ENCODE peak calls at places on chromosome 10, in six cellular contexts. K is GM23248; P is hepatocyte; J is lung; A is mammary epithelial cell; I is CD8-positive, alpha-beta memory T cell. F is an unnamed sample. For H3K4me1, the result is how much of the 10 kb centered on the place peaks cover.

GRCh38 chr10:132856869-132857524 is 71.0 kb upstream of the NKX6-2 start:
- DNase-seq in K (no peak), A (no peak), J (no peak), P (no peak), I (no peak), F (no peak)

GRCh38 chr10:124728071-124728829 is 15.9 kb downstream of the FAM53B start:
- DNase-seq in A (no peak), I (peak), K (peak), J (no peak), P (no peak), F (peak)

GRCh38 chr10:33195608-33196376 is 138.7 kb downstream of the NRP1 start:
- DNase-seq in A (no peak), J (no peak), I (no peak), P (peak), K (peak), F (no peak)

GRCh38 chr10:32787690-32788284 is 170.2 kb downstream of the ITGB1 start:
- DNase-seq in J (no peak), K (no peak), I (no peak), P (no peak), A (no peak), F (no peak)

GRCh38 chr10:37734971-37735370 is 122.4 kb downstream of the ZNF248 start:
- DNase-seq in J (no peak), I (no peak), A (peak), P (no peak), K (peak), F (no peak)

GRCh38 chr10:95513008-95513589 is 48.1 kb downstream of the SORBS1 start:
- DNase-seq in A (no peak), P (peak), J (no peak), K (no peak), I (no peak), F (no peak)

GRCh38 chr10:83076443-83076842 is 1062.9 kb upstream of the GHITM start:
- DNase-seq in K (no peak), P (no peak), J (no peak), A (peak), I (no peak), F (no peak)

GRCh38 chr10:33871557-33871956 is 537.1 kb upstream of the NRP1 start:
- DNase-seq in K (no peak), I (no peak), A (no peak), J (no peak), P (no peak), F (no peak)

GRCh38 chr10:72886596-72887522 is 6.7 kb upstream of the OIT3 start:
- DNase-seq in A (no peak), J (no peak), P (no peak), I (no peak), K (no peak), F (no peak)

DNA sequence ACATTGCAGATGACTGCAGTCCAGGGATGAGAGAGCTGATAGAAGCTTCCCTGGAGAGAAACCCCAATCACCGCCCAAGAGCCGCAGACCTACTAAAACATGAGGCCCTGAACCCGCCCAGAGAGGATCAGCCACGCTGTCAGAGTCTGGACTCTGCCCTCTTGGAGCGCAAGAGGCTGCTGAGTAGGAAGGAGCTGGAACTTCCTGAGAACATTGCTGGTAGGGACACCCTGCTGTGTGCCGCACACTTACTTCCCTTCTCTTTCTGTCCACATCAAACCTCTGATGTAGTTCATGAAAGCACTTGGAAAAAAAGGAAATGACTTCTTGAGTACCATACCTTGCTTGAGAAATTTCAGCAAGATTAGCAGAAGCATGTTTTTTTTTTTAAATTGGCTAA is 25.3 kb downstream of the MAP3K8 start:
- DNase-seq in I (no peak), A (no peak), P (peak), J (peak), K (no peak), F (peak)
- H3K4me1 ChIP-seq in I (under half), A (under half), P (under half), J (under half), K (under half), F (under half)

GRCh38 chr10:50541317-50541716 is 82.4 kb downstream of the SGMS1 start:
- DNase-seq in I (no peak), P (no peak), J (no peak), A (no peak), K (no peak), F (no peak)
- H3K4me1 ChIP-seq in I (under half), P (under half), J (under half), A (under half), K (under half), F (under half)

DNA sequence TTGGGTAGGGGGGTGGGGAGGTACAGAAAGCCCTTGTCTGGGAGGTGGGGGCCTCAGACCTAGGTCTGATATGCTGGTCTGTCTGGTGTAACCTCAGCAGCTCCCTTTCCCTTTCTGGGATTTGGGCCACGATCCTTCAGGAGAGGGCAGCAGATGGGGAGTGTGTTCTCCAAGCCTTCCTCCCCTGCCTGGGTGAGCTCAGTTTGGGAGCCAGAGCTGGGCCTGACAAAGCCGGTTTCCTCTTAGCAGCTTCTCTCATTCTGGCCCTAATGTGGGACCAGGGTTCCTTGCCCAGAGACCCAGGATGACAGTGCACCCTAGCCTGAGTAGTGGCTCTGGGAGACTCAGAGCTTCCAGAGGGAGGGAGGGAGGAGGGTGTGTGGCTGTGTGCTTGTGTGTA is 96.3 kb downstream of the ZMIZ1 start:
- DNase-seq in P (no peak), A (no peak), K (peak), J (no peak), I (no peak), F (no peak)
- H3K4me1 ChIP-seq in P (under half), A (under half), K (under half), J (under half), I (under half), F (under half)

GRCh38 chr10:122558452-122558851 is 2.1 kb upstream of the DMBT1 start:
- DNase-seq in I (peak), J (no peak), K (no peak), P (no peak), A (no peak), F (no peak)
- H3K4me1 ChIP-seq in I (under half), J (under half), K (under half), P (under half), A (under half), F (under half)

GRCh38 chr10:103838851-103839512 is 16.4 kb downstream of the SH3PXD2A start:
- DNase-seq in I (no peak), A (no peak), P (no peak), K (peak), J (no peak), F (no peak)
- H3K4me1 ChIP-seq in I (under half), A (under half), P (half or more), K (under half), J (under half), F (under half)

GRCh38 chr10:43394868-43395267 is 14.1 kb downstream of the HNRNPF start:
- DNase-seq in K (no peak), J (no peak), P (no peak), I (no peak), A (no peak), F (no peak)
- H3K4me1 ChIP-seq in K (under half), J (under half), P (under half), I (half or more), A (under half), F (under half)

DNA sequence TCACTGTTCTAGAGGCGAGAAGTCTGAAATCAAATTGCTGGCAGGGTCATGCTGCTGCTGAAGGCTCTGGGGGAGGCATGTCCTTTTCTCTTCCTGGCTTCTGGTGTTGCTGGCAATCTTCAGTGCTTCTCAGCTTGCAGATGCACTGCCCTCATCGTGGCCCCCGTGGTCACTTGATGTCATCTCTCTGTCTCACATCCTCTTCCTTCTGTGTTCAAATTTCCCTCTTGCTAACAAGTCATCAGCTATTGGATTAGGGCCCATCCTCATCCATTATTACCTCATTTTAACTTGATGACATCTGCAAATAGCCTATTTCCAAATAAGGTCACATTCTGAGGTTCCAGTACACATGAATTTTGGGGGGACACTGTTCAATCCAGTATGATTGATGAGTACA is 36.6 kb upstream of the SRGN start:
- DNase-seq in A (no peak), I (no peak), P (no peak), J (no peak), K (peak), F (peak)
- H3K4me1 ChIP-seq in A (under half), I (under half), P (under half), J (under half), K (under half), F (under half)

GRCh38 chr10:62083868-62084267 is 182.4 kb downstream of the ARID5B start:
- DNase-seq in I (no peak), K (peak), P (peak), J (peak), A (peak), F (peak)
- H3K4me1 ChIP-seq in I (under half), K (half or more), P (under half), J (under half), A (under half), F (under half)

GRCh38 chr10:21467633-21468032 is 57.8 kb downstream of the SKIDA1 start:
- DNase-seq in A (no peak), J (no peak), K (no peak), I (no peak), P (no peak), F (no peak)

GRCh38 chr10:21468086-21468485 is 57.4 kb downstream of the SKIDA1 start:
- DNase-seq in J (no peak), A (no peak), P (no peak), K (no peak), I (no peak), F (no peak)

GRCh38 chr10:21475393-21475792 is 50.1 kb downstream of the SKIDA1 start:
- DNase-seq in K (no peak), J (no peak), P (no peak), I (no peak), A (no peak), F (no peak)

GRCh38 chr10:21473541-21473940 is 51.9 kb downstream of the SKIDA1 start:
- DNase-seq in P (no peak), I (no peak), K (no peak), A (no peak), J (no peak), F (no peak)

GRCh38 chr10:21473135-21473534 is 52.3 kb downstream of the SKIDA1 start:
- DNase-seq in J (no peak), A (no peak), K (no peak), P (no peak), I (no peak), F (no peak)
- H3K4me1 ChIP-seq in J (under half), A (under half), K (under half), P (under half), I (under half), F (under half)